ENCODE peak calls at places on chromosomes 16 and 17, in seven cellular contexts. L is RWPE2, B is body of pancreas, D is PC-3, I is HCT116, V is lower lobe of right lung, A is AG04450. Q is an unnamed sample. For H3K27me3, the result is how much of the 10 kb centered on the place peaks cover.

GRCh38 chr16:53893731-53894435 is 189.9 kb downstream of the FTO start:
- DNase-seq in L (no peak), B (no peak), D (peak), I (no peak), V (no peak), A (peak), Q (no peak)

GRCh38 chr16:77297996-77298637 is 98.9 kb downstream of the SYCE1L start:
- DNase-seq in L (no peak), B (no peak), D (peak), I (no peak), V (no peak), A (no peak), Q (no peak)

GRCh38 chr16:9489823-9490467 is 398.5 kb downstream of the HAPSTR1 start:
- DNase-seq in L (no peak), B (peak), D (no peak), I (no peak), V (peak), A (no peak), Q (no peak)

GRCh38 chr17:40451420-40451819 is 8.2 kb downstream of the IGFBP4 start:
- DNase-seq in L (no peak), B (peak), D (no peak), I (no peak), V (no peak), A (peak), Q (no peak)

GRCh38 chr17:52986056-52986662 is 827.6 kb upstream of the CA10 start:
- DNase-seq in L (no peak), B (no peak), D (no peak), I (no peak), V (no peak), A (no peak), Q (no peak)

GRCh38 chr17:35486920-35487727 is 38.6 kb upstream of the SLFN13 start:
- DNase-seq in L (no peak), B (peak), D (no peak), I (no peak), V (peak), A (peak), Q (no peak)

GRCh38 chr16:20243731-20244281 is 83.5 kb downstream of the GP2 start:
- DNase-seq in L (no peak), B (no peak), D (no peak), I (no peak), V (no peak), A (no peak), Q (no peak)

GRCh38 chr16:73019456-73020362 is 28.2 kb downstream of the ZFHX3 start:
- DNase-seq in L (no peak), B (peak), D (peak), I (peak), V (no peak), A (peak), Q (no peak)

GRCh38 chr17:39913989-39914388 is 4.4 kb downstream of the GSDMB start:
- DNase-seq in L (no peak), B (no peak), D (no peak), I (no peak), V (no peak), A (no peak), Q (no peak)

GRCh38 chr17:82350182-82351030 is 8.6 kb upstream of the TEX19 start:
- DNase-seq in L (no peak), B (no peak), D (no peak), I (peak), V (no peak), A (no peak), Q (no peak)

GRCh38 chr16:55297062-55297909 is 26.7 kb upstream of the IRX6 start:
- DNase-seq in L (peak), B (no peak), D (peak), I (no peak), V (no peak), A (no peak), Q (no peak)

GRCh38 chr16:72875291-72876036 is 172.5 kb downstream of the ZFHX3 start:
- DNase-seq in L (no peak), B (no peak), D (peak), I (no peak), V (no peak), A (no peak), Q (peak)

GRCh38 chr16:66265106-66265415 is 101.4 kb upstream of the CDH5 start:
- DNase-seq in L (peak), B (no peak), D (no peak), I (no peak), V (no peak), A (no peak), Q (no peak)

GRCh38 chr17:3893003-3893719 is at the start of gene CAMKK1:
- DNase-seq in L (peak), B (peak), D (peak), I (peak), V (peak), A (no peak), Q (peak)

GRCh38 chr16:86509759-86510464 is 415 bp upstream of the FOXF1 start:
- DNase-seq in L (no peak), B (no peak), D (no peak), I (no peak), V (peak), A (peak), Q (no peak)

GRCh38 chr17:81317992-81318391 is 22.9 kb upstream of the SLC38A10 start:
- DNase-seq in L (no peak), B (no peak), D (no peak), I (no peak), V (no peak), A (no peak), Q (no peak)
- H3K27me3 ChIP-seq in L (under half), B (under half), D (under half), I (under half), V (under half), A (under half), Q (under half)

GRCh38 chr16:46929378-46930332 is 43.8 kb downstream of the DNAJA2 start:
- DNase-seq in L (no peak), B (peak), D (peak), I (peak), V (peak), A (peak), Q (peak)
- TF ChIP-seq CTCF in L (peak), B (peak), D (peak), I (peak), V (peak), A (peak), Q (peak)

DNA sequence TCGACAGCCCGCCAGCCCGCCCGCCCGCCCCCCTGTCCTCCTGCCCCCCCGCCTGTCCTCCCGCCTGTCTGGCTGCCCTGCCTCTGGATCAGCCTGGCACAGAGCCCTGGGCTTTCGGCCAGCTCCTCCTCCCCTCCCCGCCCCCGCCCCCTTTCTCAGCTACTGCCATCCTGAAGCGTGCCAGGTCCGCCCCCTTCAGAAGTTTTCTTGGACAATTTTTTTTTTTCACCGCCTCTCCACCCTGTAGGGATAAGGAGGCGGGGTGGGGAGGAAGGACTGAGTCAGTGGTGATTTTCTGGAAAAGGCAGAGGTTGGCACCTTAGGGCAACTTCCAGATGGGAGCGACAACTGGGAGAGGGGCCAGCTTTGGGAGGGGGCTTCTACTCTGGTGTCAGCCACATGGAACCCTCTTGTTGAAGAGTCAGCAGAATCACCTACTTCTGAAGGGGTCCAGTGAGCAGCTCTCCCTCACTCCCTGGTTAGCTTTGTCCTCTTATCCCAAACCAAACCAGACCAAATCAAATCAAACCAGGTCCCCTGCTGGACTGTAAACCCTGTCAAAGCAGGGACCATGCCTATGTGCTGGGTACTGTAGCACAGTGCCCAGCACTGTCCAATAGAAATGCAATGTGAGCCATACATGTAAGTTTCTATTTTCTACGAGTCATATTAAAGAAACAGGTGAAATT is 19.7 kb downstream of the IGF2BP1 start:
- DNase-seq in L (peak), B (peak), D (peak), I (peak), V (no peak), A (peak), Q (no peak)
- H3K27me3 ChIP-seq in L (under half), B (under half), D (under half), I (under half), V (half or more), A (under half), Q (under half)

GRCh38 chr16:48157794-48158193 is 2.0 kb upstream of the ABCC12 start:
- DNase-seq in L (no peak), B (no peak), D (peak), I (no peak), V (no peak), A (no peak), Q (no peak)

GRCh38 chr16:48155926-48156789 is at the start of gene ABCC12:
- DNase-seq in L (no peak), B (no peak), D (no peak), I (no peak), V (no peak), A (no peak), Q (no peak)

GRCh38 chr16:48158296-48158695 is 2.5 kb upstream of the ABCC12 start:
- DNase-seq in L (no peak), B (no peak), D (peak), I (peak), V (no peak), A (peak), Q (no peak)

GRCh38 chr16:48157302-48157701 is 1.5 kb upstream of the ABCC12 start:
- DNase-seq in L (no peak), B (no peak), D (no peak), I (no peak), V (no peak), A (no peak), Q (no peak)

DNA sequence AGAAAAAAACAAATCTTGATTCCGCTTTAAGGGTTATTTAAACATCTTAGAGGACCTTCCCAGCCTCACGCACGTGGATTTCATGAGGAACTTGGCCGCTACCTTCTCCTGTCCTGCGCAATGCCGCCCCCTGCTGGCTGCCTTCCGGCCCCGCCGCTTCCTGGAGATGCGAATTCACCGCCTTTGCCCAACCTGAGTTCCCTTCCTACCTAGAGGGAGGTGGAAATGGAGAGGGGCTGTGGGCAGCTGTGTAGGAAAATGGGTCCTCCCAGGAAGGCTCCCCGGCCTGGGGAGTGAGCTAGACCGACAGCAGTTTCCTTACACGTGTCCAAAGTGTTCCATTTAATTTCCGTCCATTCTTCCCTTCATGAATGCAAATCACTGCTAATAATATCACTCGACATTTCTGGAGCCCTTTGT is 1.0 kb upstream of the ABCC12 start:
- DNase-seq in L (no peak), B (peak), D (peak), I (peak), V (peak), A (peak), Q (peak)
- TF ChIP-seq CTCF in L (peak), B (peak), D (peak), I (peak), V (peak), A (peak), Q (peak)

GRCh38 chr16:83681421-83681820 is 126.4 kb upstream of the HSBP1 start:
- DNase-seq in L (no peak), B (no peak), D (no peak), I (no peak), V (no peak), A (no peak), Q (no peak)
- H3K27me3 ChIP-seq in L (under half), B (under half), D (under half), I (half or more), V (under half), A (under half), Q (under half)

DNA sequence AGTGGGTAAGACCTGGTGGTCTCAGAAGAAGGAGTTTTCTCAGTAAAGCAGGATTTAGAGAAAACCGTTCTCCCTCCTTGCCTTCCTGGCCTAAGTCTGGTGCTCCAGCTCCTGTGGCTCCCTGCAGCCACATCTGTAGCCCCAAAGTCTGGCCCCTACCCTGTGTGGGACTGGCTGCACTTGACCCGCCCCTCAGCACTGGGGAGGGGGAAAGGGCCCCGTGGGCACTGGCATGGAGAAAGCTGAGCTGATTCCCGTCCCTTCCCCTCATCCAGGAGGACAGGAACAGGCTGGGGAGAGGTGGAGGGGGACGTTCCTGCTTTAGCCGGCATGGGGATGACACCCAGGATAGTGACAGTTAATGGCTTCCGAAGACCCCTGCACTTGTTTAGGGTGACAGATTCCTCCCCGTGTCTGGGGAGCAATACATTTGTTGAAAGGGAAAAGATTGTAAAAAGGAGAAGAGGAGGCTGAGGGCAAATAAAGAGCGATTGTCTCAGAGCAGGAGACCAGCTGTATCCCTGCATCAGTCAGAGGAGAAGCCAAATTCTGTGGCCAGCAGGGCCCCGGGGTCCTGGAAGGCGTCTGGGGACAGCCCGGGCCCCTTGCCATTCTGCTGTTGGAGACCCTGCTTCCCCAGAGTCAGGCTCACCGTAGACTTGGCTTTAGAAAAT is 37.9 kb downstream of the GRIN2C start:
- DNase-seq in L (no peak), B (no peak), D (no peak), I (no peak), V (no peak), A (no peak), Q (no peak)
- TF ChIP-seq CTCF in L (no peak), B (no peak), D (no peak), I (no peak), V (no peak), A (no peak), Q (no peak)

GRCh38 chr17:80442305-80442659 is 27.3 kb downstream of the ENDOV start:
- DNase-seq in L (no peak), B (no peak), D (no peak), I (no peak), V (no peak), A (no peak), Q (no peak)

GRCh38 chr17:80443916-80444708 is 29.1 kb downstream of the ENDOV start:
- DNase-seq in L (no peak), B (no peak), D (no peak), I (no peak), V (no peak), A (no peak), Q (no peak)

GRCh38 chr17:80441598-80442304 is 26.8 kb downstream of the ENDOV start:
- DNase-seq in L (no peak), B (no peak), D (no peak), I (no peak), V (no peak), A (no peak), Q (no peak)

GRCh38 chr17:80442764-80443163 is 27.8 kb downstream of the ENDOV start:
- DNase-seq in L (no peak), B (no peak), D (no peak), I (no peak), V (no peak), A (no peak), Q (no peak)

DNA sequence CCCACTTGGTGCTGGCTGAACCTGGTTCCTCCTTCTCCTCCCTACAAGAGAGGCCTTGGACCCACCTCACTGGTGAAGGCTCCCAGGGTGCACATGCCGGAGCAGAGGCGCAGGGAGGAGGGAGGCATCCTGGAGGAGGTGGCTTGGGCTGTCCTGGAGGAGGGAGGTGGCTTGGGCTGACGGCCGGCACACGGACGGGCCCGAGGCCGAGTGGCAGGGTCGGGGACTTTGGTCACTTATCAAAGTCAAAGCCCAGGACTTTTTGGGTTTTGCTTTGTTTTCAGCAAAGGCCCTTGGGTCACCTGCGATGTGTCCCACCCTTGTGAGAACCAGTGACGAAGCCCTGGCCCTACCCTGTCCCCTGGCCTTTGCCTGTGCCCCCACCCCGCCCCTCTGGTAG is 28.5 kb downstream of the ENDOV start:
- DNase-seq in L (no peak), B (no peak), D (no peak), I (no peak), V (no peak), A (no peak), Q (no peak)
- H3K27me3 ChIP-seq in L (under half), B (under half), D (under half), I (under half), V (under half), A (under half), Q (under half)

DNA sequence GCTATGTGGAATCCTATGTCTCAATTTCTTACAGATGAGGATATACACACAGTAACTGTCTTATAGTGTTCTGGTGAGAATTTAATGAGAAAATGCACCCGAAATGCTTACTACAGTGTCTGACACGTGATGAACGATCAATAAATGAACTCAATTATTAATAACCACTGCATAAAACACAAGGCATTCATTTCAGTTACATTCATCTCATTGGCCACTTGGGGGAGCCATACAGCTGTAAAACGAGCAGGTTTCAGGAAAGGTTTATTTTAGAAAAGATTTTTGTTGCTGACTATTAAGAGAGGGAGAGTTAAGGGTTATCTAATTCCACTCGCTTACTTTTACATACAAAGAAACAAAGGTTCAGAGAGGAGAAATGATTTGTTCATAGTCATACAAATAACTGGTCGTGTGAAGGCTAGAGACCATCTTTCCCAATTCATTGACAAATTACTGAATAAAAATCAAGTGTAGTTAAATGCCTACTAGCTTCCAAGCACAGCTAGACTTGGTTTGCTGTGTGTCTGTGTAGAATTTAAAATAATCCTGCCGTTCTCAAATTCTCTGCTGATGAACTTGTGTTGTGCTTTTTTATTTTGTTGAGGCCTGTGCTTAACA is 160.1 kb downstream of the MAP2K4 start:
- DNase-seq in L (no peak), B (peak), D (peak), I (peak), V (no peak), A (peak), Q (peak)
- TF ChIP-seq CTCF in L (peak), B (peak), D (peak), I (peak), V (peak), A (peak), Q (peak)

GRCh38 chr17:47872019-47872650 is 21.2 kb upstream of the SP6 start:
- DNase-seq in L (no peak), B (no peak), D (no peak), I (no peak), V (no peak), A (no peak), Q (no peak)
- H3K27me3 ChIP-seq in L (under half), B (under half), D (under half), I (under half), V (under half), A (under half), Q (under half)

DNA sequence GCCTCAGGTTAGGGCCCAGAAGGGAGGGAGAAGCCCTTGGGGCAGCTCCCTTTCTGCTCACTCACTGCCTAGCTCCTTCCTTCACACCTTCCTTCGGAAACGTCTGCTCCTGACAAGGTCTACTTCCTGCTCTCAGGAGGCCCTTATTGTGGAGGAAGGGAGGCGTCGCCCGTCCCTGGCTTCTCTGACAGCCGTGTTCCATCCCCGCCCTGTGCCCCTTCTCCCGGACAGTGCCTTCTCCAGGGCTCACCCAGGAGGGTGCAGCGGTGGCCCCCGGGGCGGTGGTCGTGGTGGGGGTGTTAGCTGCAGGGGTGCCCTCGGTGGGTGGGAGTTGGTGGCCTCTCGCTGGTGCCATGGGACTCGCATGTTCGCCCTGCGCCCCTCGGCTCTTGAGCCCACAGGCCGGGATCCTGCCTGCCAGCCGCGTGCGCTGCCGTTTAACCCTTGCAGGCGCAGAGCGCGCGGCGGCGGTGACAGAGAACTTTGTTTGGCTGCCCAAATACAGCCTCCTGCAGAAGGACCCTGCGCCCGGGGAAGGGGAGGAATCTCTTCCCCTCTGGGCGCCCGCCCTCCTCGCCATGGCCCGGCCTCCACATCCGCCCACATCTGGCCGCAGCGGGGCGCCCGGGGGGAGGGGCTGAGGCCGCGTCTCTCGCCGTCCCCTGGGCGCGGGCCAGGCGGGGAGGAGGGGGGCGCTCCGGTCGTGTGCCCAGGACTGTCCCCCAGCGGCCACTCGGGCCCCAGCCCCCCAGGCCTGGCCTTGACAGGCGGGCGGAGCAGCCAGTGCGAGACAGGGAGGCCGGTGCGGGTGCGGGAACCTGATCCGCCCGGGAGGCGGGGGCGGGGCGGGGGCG is 231.9 kb downstream of the SEC14L1 start:
- DNase-seq in L (no peak), B (peak), D (no peak), I (no peak), V (peak), A (peak), Q (no peak)
- TF ChIP-seq CTCF in L (no peak), B (peak), D (no peak), I (no peak), V (peak), A (no peak), Q (no peak)